ENCODE peak calls at places on chromosomes 7 and 10, in eight cellular contexts. U, Y, A, N, W, V, S and Z are unnamed samples.

GRCh38 chr7:132782777-132783633 is 206.7 kb upstream of the PLXNA4 start:
- DNase-seq in N (peak), U (no peak), V (no peak), S (no peak), Y (peak), A (peak), W (no peak), Z (no peak)

GRCh38 chr7:35253680-35254495 is at the start of gene TBX20:
- DNase-seq in Y (no peak), S (no peak), V (peak), W (no peak), N (no peak), A (no peak), U (peak), Z (peak)

GRCh38 chr7:27897001-27897400 is 157.0 kb downstream of the TAX1BP1 start:
- DNase-seq in W (no peak), V (no peak), S (no peak), Y (no peak), N (no peak), U (no peak), A (no peak), Z (no peak)

GRCh38 chr10:49300140-49300974 is 1.4 kb downstream of the C10orf71 start:
- DNase-seq in Y (no peak), V (no peak), S (no peak), U (no peak), N (peak), W (no peak), A (no peak), Z (no peak)

GRCh38 chr10:126082067-126082466 is 185.7 kb downstream of the FANK1 start:
- DNase-seq in S (no peak), V (no peak), A (no peak), U (no peak), Y (no peak), W (no peak), N (no peak), Z (no peak)

GRCh38 chr7:20064181-20064970 is 152.8 kb downstream of the MACC1 start:
- DNase-seq in N (peak), S (no peak), Y (peak), V (no peak), A (no peak), W (no peak), U (no peak), Z (no peak)

GRCh38 chr10:80407836-80408197 is 534 bp upstream of the PRXL2A start:
- DNase-seq in N (no peak), V (peak), W (no peak), A (no peak), Y (no peak), U (peak), S (no peak), Z (peak)

GRCh38 chr10:43206391-43207235 is 60.3 kb downstream of the RASGEF1A start:
- DNase-seq in S (peak), A (no peak), N (no peak), U (peak), V (peak), Y (no peak), W (peak), Z (peak)

GRCh38 chr10:88728107-88728763 is 22.2 kb downstream of the LIPK start:
- DNase-seq in S (peak), V (peak), N (no peak), Y (no peak), W (no peak), A (no peak), U (peak), Z (peak)

GRCh38 chr10:6273351-6273750 is 70.6 kb downstream of the PFKFB3 start:
- DNase-seq in A (no peak), S (no peak), V (no peak), U (no peak), W (no peak), N (no peak), Y (no peak), Z (no peak)

GRCh38 chr7:146129296-146129695 is 12.7 kb downstream of the CNTNAP2 start:
- DNase-seq in N (no peak), Y (no peak), V (no peak), S (no peak), W (no peak), U (no peak), A (no peak), Z (no peak)

GRCh38 chr7:111871283-111871682 is 309.0 kb upstream of the IMMP2L start:
- DNase-seq in S (no peak), U (no peak), N (no peak), A (no peak), Y (no peak), W (no peak), V (no peak), Z (no peak)

GRCh38 chr7:93327006-93327633 is 95.0 kb downstream of the VPS50 start:
- DNase-seq in A (peak), W (no peak), N (peak), U (no peak), S (no peak), Y (peak), V (no peak), Z (no peak)

GRCh38 chr10:129972966-129973673 is 9.0 kb upstream of the EBF3 start:
- DNase-seq in U (no peak), W (no peak), A (no peak), S (no peak), Y (no peak), V (no peak), N (no peak), Z (no peak)

GRCh38 chr10:102627446-102628293 is 16.6 kb upstream of the TRIM8 start:
- DNase-seq in N (peak), A (peak), W (no peak), U (peak), Y (peak), S (peak), V (no peak), Z (peak)

GRCh38 chr10:75910032-75910431 is 478.6 kb downstream of the LRMDA start:
- DNase-seq in N (peak), Y (peak), U (no peak), V (no peak), A (peak), W (no peak), S (no peak), Z (no peak)

GRCh38 chr7:98456851-98457250 is 56.0 kb upstream of the BAIAP2L1 start:
- DNase-seq in Y (no peak), W (no peak), A (no peak), N (no peak), V (no peak), U (no peak), S (no peak), Z (no peak)

GRCh38 chr7:157273208-157274202 is 63.3 kb upstream of the DNAJB6 start:
- DNase-seq in S (peak), W (no peak), Y (no peak), A (peak), U (peak), N (peak), V (peak), Z (peak)

GRCh38 chr10:121694966-121695340 is 96.7 kb upstream of the FGFR2 start:
- DNase-seq in N (no peak), S (no peak), V (no peak), A (no peak), W (no peak), U (no peak), Y (no peak), Z (peak)

GRCh38 chr10:87547734-87548311 is 43.1 kb downstream of the MINPP1 start:
- DNase-seq in A (no peak), N (no peak), W (no peak), S (no peak), Y (peak), U (no peak), V (no peak), Z (no peak)

GRCh38 chr10:44352316-44353127 is 32.4 kb downstream of the CXCL12 start:
- DNase-seq in W (no peak), V (peak), U (no peak), N (no peak), Y (peak), A (no peak), S (no peak), Z (no peak)

GRCh38 chr7:77799078-77799964 is 748 bp downstream of the PHTF2 start:
- DNase-seq in A (no peak), S (peak), W (peak), N (no peak), U (peak), V (peak), Y (no peak), Z (peak)

GRCh38 chr7:99383791-99384370 is 9.4 kb downstream of the ARPC1B start:
- DNase-seq in W (no peak), Y (no peak), N (no peak), A (no peak), U (no peak), S (no peak), V (no peak), Z (no peak)

GRCh38 chr10:3452234-3452633 is 279.7 kb upstream of the PITRM1 start:
- DNase-seq in U (no peak), Y (peak), V (no peak), W (no peak), N (peak), S (no peak), A (peak), Z (no peak)

GRCh38 chr10:42938351-42938750 is 138.5 kb upstream of the RET start:
- DNase-seq in W (no peak), U (peak), N (no peak), A (no peak), V (no peak), S (no peak), Y (no peak), Z (no peak)

GRCh38 chr7:39666562-39666961 is 43.2 kb downstream of the RALA start:
- DNase-seq in W (no peak), N (no peak), U (no peak), V (no peak), A (no peak), S (no peak), Y (no peak), Z (no peak)

GRCh38 chr7:24346129-24346528 is 62.1 kb downstream of the NPY start:
- DNase-seq in A (no peak), S (no peak), W (no peak), Y (no peak), V (no peak), N (no peak), U (no peak), Z (no peak)

GRCh38 chr10:94320285-94320914 is 42.3 kb downstream of the NOC3L start:
- DNase-seq in N (peak), W (peak), V (peak), U (no peak), S (peak), Y (peak), A (no peak), Z (peak)

GRCh38 chr10:30701471-30702173 is 72.1 kb upstream of the LYZL2 start:
- DNase-seq in N (peak), V (peak), Y (peak), W (no peak), A (no peak), S (no peak), U (no peak), Z (peak)

GRCh38 chr10:30755474-30755873 is 125.9 kb upstream of the LYZL2 start:
- DNase-seq in Y (no peak), V (no peak), A (peak), U (no peak), N (no peak), W (no peak), S (no peak), Z (no peak)

GRCh38 chr7:9776900-9777299 is 1196.8 kb upstream of the PHF14 start:
- DNase-seq in N (no peak), S (no peak), W (no peak), V (no peak), A (no peak), Y (no peak), U (no peak), Z (no peak)

GRCh38 chr7:81155654-81156373 is 237.0 kb upstream of the SEMA3C start:
- DNase-seq in S (no peak), W (no peak), U (no peak), N (no peak), Y (no peak), V (no peak), A (no peak), Z (no peak)

GRCh38 chr10:1515121-1515779 is 222.1 kb downstream of the ADARB2 start:
- DNase-seq in W (no peak), A (no peak), S (no peak), N (no peak), V (no peak), Y (no peak), U (no peak), Z (no peak)

GRCh38 chr7:45689011-45689796 is 115.0 kb downstream of the ADCY1 start:
- DNase-seq in A (peak), V (no peak), W (no peak), S (no peak), Y (peak), U (no peak), N (peak), Z (no peak)

GRCh38 chr10:33353853-33354252 is 19.4 kb upstream of the NRP1 start:
- DNase-seq in S (no peak), W (no peak), N (no peak), U (no peak), Y (no peak), A (no peak), V (no peak), Z (no peak)

GRCh38 chr10:65313406-65313805 is 1612.4 kb upstream of the LRRTM3 start:
- DNase-seq in W (no peak), Y (no peak), V (no peak), N (peak), U (no peak), A (no peak), S (no peak), Z (no peak)

GRCh38 chr10:18312385-18313145 is 172.3 kb downstream of the CACNB2 start:
- DNase-seq in A (no peak), W (no peak), V (no peak), Y (peak), S (peak), N (peak), U (no peak), Z (no peak)
- TF ChIP-seq CTCF in A (peak), W (no peak), V (peak), Y (peak), S (peak), N (peak), U (no peak), Z (peak)

DNA sequence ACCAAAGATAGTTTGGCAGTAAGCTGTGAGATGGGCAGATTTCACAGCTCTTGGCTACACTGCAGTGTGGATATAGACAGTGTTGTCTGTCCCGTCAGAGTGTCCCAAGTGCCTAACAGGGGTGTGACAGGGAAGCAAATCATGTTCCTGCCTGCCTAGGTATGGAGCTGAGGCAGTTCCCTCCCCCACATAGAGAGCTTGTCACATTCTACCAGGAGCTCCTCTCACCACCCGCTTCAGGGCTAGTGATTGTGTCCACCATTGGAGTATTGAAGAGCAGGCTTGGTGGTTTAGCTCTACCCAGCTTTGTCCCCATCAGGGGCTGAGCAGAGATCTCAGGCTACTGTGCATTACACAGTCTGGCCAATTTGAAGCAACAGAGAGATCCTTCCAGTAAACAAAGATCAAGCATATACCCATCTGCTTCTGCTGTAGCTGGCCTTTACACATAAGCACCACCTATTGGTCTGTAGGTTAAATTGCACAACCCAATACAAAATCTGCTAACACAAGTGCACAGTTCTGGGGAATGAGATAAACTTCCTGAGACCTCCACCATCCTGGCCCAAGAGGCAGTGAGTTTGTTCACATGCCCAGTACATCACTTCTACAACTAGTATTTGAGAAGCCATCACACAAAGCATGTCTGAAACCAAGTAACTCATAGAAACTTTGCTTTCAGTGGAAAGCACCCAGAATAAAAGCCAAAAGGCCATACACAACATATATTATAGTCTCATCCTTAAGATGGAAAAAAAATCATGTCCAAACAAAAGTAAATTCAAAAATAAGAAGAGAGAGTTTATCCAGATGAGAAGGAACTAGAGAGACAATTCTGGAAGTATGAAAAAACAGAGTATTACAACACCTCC is 67.3 kb downstream of the GLCCI1 start:
- DNase-seq in N (peak), Y (peak), V (no peak), S (no peak), W (no peak), A (no peak), U (no peak), Z (peak)
- TF ChIP-seq CTCF in N (peak), Y (peak), V (peak), S (peak), W (no peak), A (peak), U (peak), Z (peak)

DNA sequence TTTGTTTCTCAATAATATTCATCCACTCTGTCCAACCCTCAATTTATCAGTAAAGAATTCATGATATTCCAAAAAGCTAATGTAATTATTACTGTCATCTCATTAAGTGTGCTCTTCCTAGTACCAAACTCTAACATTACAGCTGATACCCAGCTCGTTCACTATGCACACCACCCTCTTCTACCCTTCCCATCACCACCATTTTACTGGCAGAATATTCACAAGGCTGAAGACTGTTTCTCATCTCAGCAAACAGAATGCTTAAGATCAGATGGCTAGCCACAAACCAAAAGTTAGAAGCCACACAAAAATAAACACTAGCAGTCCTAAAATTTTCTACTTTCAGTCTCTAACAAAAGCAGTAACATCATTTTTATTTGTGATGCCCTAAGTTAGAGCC is 121.5 kb downstream of the SRPK2 start:
- DNase-seq in U (no peak), S (no peak), Y (no peak), A (no peak), W (no peak), V (no peak), N (no peak), Z (no peak)
- TF ChIP-seq CTCF in U (no peak), S (no peak), Y (no peak), A (no peak), W (no peak), V (no peak), N (no peak), Z (no peak)

DNA sequence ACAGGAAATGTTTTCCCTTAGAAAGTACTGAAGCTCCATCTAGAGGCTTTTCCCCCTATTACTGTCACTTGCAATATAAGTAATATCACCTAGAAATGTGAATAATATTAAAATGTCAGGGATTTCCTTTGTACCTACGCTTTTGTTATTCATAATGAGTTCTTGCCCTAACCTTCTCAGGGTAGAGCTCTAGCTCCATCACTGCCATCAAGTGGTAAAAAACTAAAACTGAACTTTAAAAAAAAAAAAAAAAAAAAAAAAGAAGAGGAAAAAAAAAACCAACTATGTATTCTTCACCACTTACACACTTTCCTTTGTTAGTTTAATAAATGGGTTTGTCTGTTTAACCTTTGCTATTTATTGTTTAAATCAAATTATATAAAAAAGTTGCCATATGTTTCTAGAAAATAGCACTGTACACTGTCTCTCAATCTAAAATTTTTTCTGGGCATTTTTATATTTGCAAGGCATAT is 49.9 kb downstream of the DNAJC1 start:
- DNase-seq in N (peak), Y (peak), U (no peak), S (no peak), V (no peak), W (no peak), A (peak), Z (no peak)
- TF ChIP-seq CTCF in N (peak), Y (peak), U (peak), S (peak), V (peak), W (peak), A (peak), Z (no peak)

DNA sequence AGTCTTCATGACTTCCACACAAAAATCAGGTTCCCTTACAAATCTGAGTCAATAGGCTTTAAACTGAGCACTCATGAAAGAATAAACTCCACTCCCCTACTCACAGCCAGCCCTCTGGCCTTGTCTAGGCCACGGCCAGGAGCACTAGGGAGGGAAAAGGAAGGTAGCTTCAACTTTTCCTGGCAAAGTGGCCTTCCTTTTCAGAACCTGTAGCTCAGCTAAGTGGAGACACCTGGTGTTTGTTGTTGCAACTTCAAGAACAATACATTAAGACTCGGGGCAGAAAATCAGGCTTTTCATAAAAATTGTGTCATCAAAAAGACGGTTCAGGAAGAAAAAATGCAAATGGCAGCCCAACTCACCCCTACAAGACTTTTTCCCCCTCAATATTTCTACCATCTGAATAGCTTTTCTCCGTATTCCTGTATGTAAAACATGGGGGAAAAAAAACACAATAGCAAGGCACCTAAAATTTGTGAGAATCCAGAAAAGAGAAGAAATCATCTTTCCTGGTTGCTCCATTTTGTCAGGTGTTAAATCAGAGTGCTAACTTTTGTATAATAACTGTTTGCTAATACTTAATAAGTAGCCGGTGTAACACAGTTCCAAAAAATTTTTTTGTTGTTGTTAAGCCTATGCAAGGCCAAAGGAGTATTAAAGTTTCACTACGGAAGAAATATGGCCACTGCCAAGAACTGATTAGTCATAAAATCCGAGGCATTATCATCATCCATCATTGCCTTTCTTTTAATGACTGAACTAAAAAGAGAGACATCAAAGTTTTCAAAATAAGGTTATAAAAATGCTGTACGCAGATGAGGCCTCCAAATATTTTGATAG is 66.2 kb upstream of the ARID5B start:
- DNase-seq in V (peak), A (peak), W (no peak), U (no peak), Y (peak), N (peak), S (peak), Z (peak)
- TF ChIP-seq CTCF in V (peak), A (peak), W (peak), U (peak), Y (peak), N (peak), S (peak), Z (peak)

DNA sequence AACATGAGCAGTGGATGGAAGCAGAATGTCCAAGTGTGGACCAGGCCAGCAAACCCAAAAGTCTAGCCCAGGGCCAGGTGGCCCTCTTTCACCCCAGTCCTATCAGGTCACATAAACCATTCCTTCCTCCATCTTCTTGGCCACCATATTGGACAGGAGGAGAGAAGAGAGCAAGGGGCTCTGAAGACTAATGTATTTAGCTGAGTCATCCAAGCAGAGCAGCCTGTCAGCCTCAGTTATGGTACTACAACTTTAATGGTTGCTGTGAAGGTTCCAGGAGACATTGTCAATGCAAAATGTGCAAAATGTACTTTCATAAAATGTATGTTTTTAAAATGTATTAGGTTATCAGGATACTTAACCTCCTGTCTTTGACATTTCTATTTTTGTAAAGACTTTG is 159.5 kb downstream of the GPAM start:
- DNase-seq in Y (no peak), W (no peak), A (no peak), V (no peak), U (no peak), S (no peak), N (no peak), Z (no peak)
- TF ChIP-seq CTCF in Y (no peak), W (no peak), A (no peak), V (no peak), U (no peak), S (no peak), N (no peak), Z (no peak)